ENCODE peak calls at places on chromosomes 1 and 21, in nine cellular contexts. X, T, H, V, N, D, U, Q and C are unnamed samples.

GRCh38 chr1:170670751-170671628 is 7.1 kb downstream of the PRRX1 start:
- DNase-seq in X (no peak), T (peak), H (peak), V (peak), N (peak), D (peak), U (peak), Q (no peak), C (peak)

GRCh38 chr1:44442791-44443190 is 37.7 kb downstream of the RNF220 start:
- DNase-seq in X (no peak), T (peak), H (no peak), V (no peak), N (peak), D (no peak), U (peak), Q (no peak), C (no peak)

GRCh38 chr1:114688526-114688925 is 6.8 kb downstream of the AMPD1 start:
- DNase-seq in X (no peak), T (no peak), H (no peak), V (no peak), N (no peak), D (no peak), U (no peak), Q (no peak), C (no peak)

GRCh38 chr1:55636691-55637090 is 421.5 kb upstream of the USP24 start:
- DNase-seq in X (peak), T (peak), H (peak), V (no peak), N (peak), D (no peak), U (no peak), Q (no peak), C (no peak)

GRCh38 chr1:212368073-212368484 is 46.6 kb downstream of the PACC1 start:
- DNase-seq in X (peak), T (peak), H (peak), V (no peak), N (peak), D (peak), U (peak), Q (peak), C (peak)

GRCh38 chr1:207878939-207879338 is 32.0 kb downstream of the CD34 start:
- DNase-seq in X (no peak), T (no peak), H (no peak), V (no peak), N (no peak), D (no peak), U (no peak), Q (no peak), C (no peak)

GRCh38 chr1:53715478-53715877 is 23.5 kb downstream of the GLIS1 start:
- DNase-seq in X (peak), T (peak), H (no peak), V (no peak), N (peak), D (peak), U (peak), Q (no peak), C (peak)

GRCh38 chr1:46689326-46689725 is 17.7 kb downstream of the TEX38 start:
- DNase-seq in X (no peak), T (no peak), H (no peak), V (no peak), N (no peak), D (no peak), U (no peak), Q (no peak), C (no peak)

GRCh38 chr1:207031632-207032258 is 811 bp downstream of the C1orf116 start:
- DNase-seq in X (no peak), T (no peak), H (no peak), V (no peak), N (no peak), D (no peak), U (no peak), Q (no peak), C (no peak)

GRCh38 chr1:206468571-206468970 is 1.7 kb upstream of the IKBKE start:
- DNase-seq in X (no peak), T (no peak), H (no peak), V (no peak), N (no peak), D (no peak), U (no peak), Q (no peak), C (no peak)

GRCh38 chr1:229479660-229480399 is 28.3 kb downstream of the NUP133 start:
- DNase-seq in X (no peak), T (no peak), H (no peak), V (no peak), N (no peak), D (no peak), U (no peak), Q (no peak), C (no peak)

GRCh38 chr1:46576564-46576963 is 25.1 kb upstream of the KNCN start:
- DNase-seq in X (no peak), T (no peak), H (no peak), V (no peak), N (no peak), D (no peak), U (no peak), Q (no peak), C (no peak)

GRCh38 chr1:46278807-46279206 is 24.6 kb downstream of the LRRC41 start:
- DNase-seq in X (no peak), T (peak), H (peak), V (no peak), N (no peak), D (no peak), U (no peak), Q (no peak), C (no peak)

GRCh38 chr1:97906567-97907228 is 14.1 kb downstream of the DPYD start:
- DNase-seq in X (peak), T (peak), H (peak), V (peak), N (peak), D (no peak), U (peak), Q (no peak), C (no peak)

GRCh38 chr1:219771039-219771438 is 157.3 kb downstream of the SLC30A10 start:
- DNase-seq in X (peak), T (peak), H (peak), V (no peak), N (peak), D (no peak), U (peak), Q (peak), C (no peak)

GRCh38 chr1:234963904-234964702 is 164.5 kb downstream of the TOMM20 start:
- DNase-seq in X (no peak), T (no peak), H (no peak), V (no peak), N (no peak), D (no peak), U (no peak), Q (no peak), C (no peak)

GRCh38 chr1:172149377-172149776 is 271.1 kb upstream of the C1orf105 start:
- DNase-seq in X (no peak), T (peak), H (no peak), V (no peak), N (no peak), D (no peak), U (no peak), Q (no peak), C (no peak)

GRCh38 chr1:63935148-63935547 is 161.3 kb downstream of the ROR1 start:
- DNase-seq in X (peak), T (peak), H (no peak), V (no peak), N (no peak), D (no peak), U (peak), Q (no peak), C (no peak)
- TF ChIP-seq CTCF in X (peak), T (peak), H (peak), V (peak), N (peak), D (peak), U (peak), Q (peak), C (no peak)

DNA sequence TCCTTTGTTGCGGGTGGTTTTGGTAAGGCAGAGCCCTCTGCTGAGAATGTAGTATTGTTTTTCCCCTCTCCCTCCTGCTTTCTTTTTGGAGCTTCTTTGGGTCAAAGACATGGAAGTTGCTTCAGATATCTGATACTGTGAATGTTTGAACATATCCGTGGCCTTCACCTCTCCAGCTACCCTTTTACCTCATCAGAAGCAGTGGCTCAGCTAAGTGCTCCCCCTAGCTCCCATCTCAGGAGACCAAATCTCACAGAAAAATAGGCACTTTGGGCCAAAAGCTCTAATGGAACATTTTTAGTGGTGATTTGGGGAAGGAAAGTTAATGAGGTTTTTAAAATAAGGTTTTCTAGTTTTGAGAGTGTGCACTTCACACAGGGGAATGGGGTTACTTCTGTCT is 6.3 kb downstream of the TMEM200B start:
- DNase-seq in X (no peak), T (no peak), H (no peak), V (no peak), N (no peak), D (no peak), U (peak), Q (no peak), C (no peak)
- TF ChIP-seq CTCF in X (peak), T (peak), H (peak), V (peak), N (peak), D (no peak), U (peak), Q (peak), C (no peak)

GRCh38 chr1:34740161-34740875 is 14.5 kb upstream of the GJB5 start:
- DNase-seq in X (peak), T (no peak), H (peak), V (no peak), N (peak), D (no peak), U (peak), Q (no peak), C (peak)
- TF ChIP-seq CTCF in X (no peak), T (no peak), H (no peak), V (no peak), N (no peak), D (no peak), U (no peak), Q (no peak), C (peak)

DNA sequence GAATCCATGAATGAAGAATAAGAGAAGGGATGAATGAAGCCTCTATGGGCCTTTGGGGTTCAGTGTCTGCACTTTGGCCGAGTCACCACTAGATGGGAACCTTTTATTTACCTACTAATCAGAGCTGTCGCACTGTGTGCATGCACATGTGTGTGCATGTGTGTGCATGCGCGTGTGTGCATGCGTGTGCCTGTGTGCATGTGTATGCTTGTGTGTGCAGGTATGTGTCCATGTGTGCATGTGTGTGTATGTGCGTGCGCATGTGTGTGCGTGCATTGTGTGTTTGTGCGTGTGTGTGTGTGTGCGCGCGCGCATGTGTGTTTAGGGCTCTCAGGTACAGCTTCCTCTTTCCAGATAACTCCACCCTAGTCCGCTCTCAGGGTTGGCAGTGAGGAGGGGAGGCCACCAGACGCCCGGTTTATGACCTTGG is 20.4 kb upstream of the UBXN10 start:
- DNase-seq in X (peak), T (peak), H (no peak), V (no peak), N (peak), D (no peak), U (peak), Q (no peak), C (no peak)
- TF ChIP-seq CTCF in X (peak), T (peak), H (peak), V (no peak), N (peak), D (peak), U (peak), Q (no peak), C (peak)

GRCh38 chr1:7474143-7474490 is 297.0 kb upstream of the VAMP3 start:
- DNase-seq in X (no peak), T (no peak), H (no peak), V (no peak), N (no peak), D (no peak), U (no peak), Q (no peak), C (no peak)

GRCh38 chr1:7476861-7477534 is 294.1 kb upstream of the VAMP3 start:
- DNase-seq in X (peak), T (no peak), H (no peak), V (no peak), N (peak), D (peak), U (no peak), Q (no peak), C (no peak)

GRCh38 chr1:7476402-7476801 is 294.7 kb upstream of the VAMP3 start:
- DNase-seq in X (no peak), T (no peak), H (no peak), V (no peak), N (no peak), D (no peak), U (no peak), Q (no peak), C (no peak)

GRCh38 chr1:7474786-7475502 is 296.2 kb upstream of the VAMP3 start:
- DNase-seq in X (no peak), T (no peak), H (no peak), V (no peak), N (no peak), D (no peak), U (no peak), Q (no peak), C (no peak)

DNA sequence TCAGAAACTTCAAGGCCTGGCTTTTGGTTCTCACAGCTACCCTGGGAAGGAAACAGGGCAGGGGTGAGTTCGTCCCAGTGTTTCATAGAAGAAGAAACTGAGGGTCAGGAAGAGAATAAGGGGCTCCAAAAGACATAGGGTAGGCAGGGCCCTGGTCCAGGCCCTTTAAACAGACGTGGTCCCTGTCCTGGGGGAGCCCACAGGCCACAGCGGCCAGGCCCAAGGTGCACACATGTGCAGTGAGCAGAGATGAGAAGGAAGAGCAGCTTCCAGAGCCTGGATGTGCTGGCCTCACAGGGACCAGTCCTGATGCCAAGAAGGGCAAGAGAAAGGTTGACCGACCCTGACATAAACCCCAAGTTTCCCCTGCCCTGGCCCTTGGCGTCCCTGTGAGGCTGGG is 295.4 kb upstream of the VAMP3 start:
- DNase-seq in X (no peak), T (no peak), H (no peak), V (no peak), N (no peak), D (no peak), U (no peak), Q (no peak), C (no peak)
- TF ChIP-seq CTCF in X (no peak), T (no peak), H (no peak), V (no peak), N (no peak), D (no peak), U (no peak), Q (no peak), C (no peak)

GRCh38 chr1:21269461-21270085 is 20.7 kb downstream of the ECE1 start:
- DNase-seq in X (no peak), T (no peak), H (no peak), V (no peak), N (no peak), D (no peak), U (no peak), Q (no peak), C (no peak)

GRCh38 chr1:21266119-21266774 is 24.0 kb downstream of the ECE1 start:
- DNase-seq in X (peak), T (no peak), H (no peak), V (no peak), N (peak), D (no peak), U (no peak), Q (no peak), C (no peak)

GRCh38 chr1:21267191-21268077 is 22.8 kb downstream of the ECE1 start:
- DNase-seq in X (no peak), T (no peak), H (peak), V (no peak), N (no peak), D (no peak), U (no peak), Q (no peak), C (no peak)

GRCh38 chr1:21270086-21270689 is 20.1 kb downstream of the ECE1 start:
- DNase-seq in X (peak), T (peak), H (no peak), V (peak), N (peak), D (peak), U (peak), Q (no peak), C (peak)

DNA sequence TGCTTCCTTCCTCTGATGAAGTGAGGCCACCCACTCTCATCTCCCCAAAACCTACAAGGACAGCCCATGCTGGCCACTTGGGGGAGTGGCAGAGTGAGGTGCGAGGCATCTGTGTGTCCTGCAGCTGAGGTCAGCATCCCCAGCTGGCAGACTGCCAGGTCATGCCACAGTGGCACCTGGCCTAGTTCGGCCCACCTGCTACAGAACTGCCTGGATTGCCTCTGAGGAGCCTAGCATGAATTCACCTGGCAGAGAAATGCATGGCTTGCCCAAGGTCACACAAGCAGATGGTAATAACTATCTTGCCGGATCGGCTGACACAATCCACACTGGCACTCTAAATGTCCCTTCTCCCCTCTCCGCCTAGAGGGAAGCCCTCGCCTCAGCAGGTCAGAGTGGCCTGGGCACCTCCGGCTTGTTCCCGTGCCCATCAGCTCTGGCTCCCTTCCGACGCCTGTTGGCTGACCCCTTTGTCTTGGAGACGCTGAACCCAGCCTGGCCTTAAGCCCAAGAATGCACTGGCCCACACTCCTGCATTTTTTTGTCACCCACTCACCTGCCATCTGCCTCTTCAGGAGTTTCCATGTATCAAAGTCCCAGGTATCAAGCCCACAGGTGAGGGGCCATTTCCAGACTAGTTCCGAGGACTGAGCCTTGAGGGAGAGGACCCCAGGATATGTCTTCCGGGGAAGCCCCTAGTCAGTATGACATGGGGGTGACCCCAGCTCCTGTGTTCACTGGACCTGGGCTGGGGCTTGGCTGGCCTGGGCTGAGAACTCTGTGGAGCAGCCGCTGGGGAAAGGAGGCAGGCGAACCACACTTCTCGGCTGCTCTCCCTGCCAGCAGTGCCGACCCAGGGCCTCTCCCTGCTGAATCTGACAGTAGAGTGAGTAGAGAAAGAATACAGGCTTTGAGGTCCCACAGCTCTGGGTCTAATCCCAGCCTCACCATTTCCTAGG is 21.7 kb downstream of the ECE1 start:
- DNase-seq in X (no peak), T (no peak), H (no peak), V (no peak), N (no peak), D (no peak), U (no peak), Q (no peak), C (no peak)
- TF ChIP-seq CTCF in X (no peak), T (no peak), H (no peak), V (no peak), N (no peak), D (no peak), U (no peak), Q (no peak), C (no peak)

DNA sequence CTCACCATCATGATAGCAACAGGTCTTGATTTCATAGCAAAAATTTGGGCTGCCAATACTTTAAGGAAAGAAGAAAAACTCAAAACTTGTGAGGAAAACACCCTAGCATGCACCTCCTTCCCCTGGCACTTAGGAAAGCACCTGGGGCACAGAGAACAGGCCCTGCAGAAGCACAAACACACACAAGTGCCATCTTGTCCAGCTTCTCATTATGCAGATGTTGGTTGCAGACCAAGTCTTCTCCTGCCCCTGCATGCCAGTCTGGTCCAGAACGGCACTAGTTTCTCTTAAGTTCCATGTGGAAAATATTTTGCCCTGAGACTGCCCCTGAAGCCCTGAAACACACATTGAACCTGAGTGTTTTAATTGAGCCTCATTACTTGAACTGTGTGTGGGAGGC is 6.3 kb upstream of the ETV3 start:
- DNase-seq in X (no peak), T (no peak), H (no peak), V (no peak), N (no peak), D (no peak), U (no peak), Q (no peak), C (no peak)
- TF ChIP-seq CTCF in X (no peak), T (no peak), H (no peak), V (no peak), N (no peak), D (no peak), U (no peak), Q (no peak), C (no peak)

GRCh38 chr1:107379826-107380225 is 239.0 kb downstream of the NTNG1 start:
- DNase-seq in X (no peak), T (no peak), H (no peak), V (no peak), N (no peak), D (no peak), U (no peak), Q (no peak), C (no peak)
- TF ChIP-seq CTCF in X (no peak), T (no peak), H (no peak), V (no peak), N (no peak), D (no peak), U (no peak), Q (no peak), C (no peak)

GRCh38 chr21:36966066-36966845 is at the start of gene HLCS:
- DNase-seq in X (peak), T (peak), H (peak), V (peak), N (peak), D (peak), U (peak), Q (no peak), C (peak)
- TF ChIP-seq CTCF in X (no peak), T (no peak), H (peak), V (no peak), N (no peak), D (no peak), U (peak), Q (no peak), C (peak)